ENCODE peak calls at places on chromosomes 7 and 10, in eight cellular contexts. D is WERI-Rb-1, C is fibroblast of the conjunctiva, P is NCI-H1105, J is HFF-Myc, O is HFFc6, U is ELR, N is mesothelial cell of epicardium. H is an unnamed sample.

GRCh38 chr10:100790761-100791208 is 45.4 kb downstream of the PAX2 start:
- DNase-seq in D (no peak), O (no peak), N (no peak), J (no peak), U (no peak), C (no peak), P (no peak), H (no peak)

GRCh38 chr10:51034769-51035168 is 39.5 kb upstream of the PRKG1 start:
- DNase-seq in C (no peak), J (no peak), O (no peak), D (no peak), N (no peak), P (no peak), U (no peak), H (no peak)

GRCh38 chr7:5333121-5334050 is 50.6 kb downstream of the SLC29A4 start:
- DNase-seq in N (no peak), C (no peak), O (no peak), P (no peak), D (no peak), J (no peak), U (no peak), H (no peak)

GRCh38 chr10:131553581-131553980 is 242.1 kb upstream of the TCERG1L start:
- DNase-seq in J (no peak), P (no peak), U (no peak), C (no peak), O (no peak), N (no peak), D (no peak), H (no peak)

GRCh38 chr10:2938869-2939268 is 128.5 kb upstream of the PFKP start:
- DNase-seq in D (no peak), J (no peak), C (no peak), P (no peak), N (no peak), O (peak), U (peak), H (peak)

GRCh38 chr7:47915066-47915976 is 32.9 kb downstream of the PKD1L1 start:
- DNase-seq in C (no peak), U (peak), J (peak), O (peak), D (no peak), N (no peak), P (no peak), H (no peak)

GRCh38 chr7:26531926-26532325 is 240.3 kb downstream of the SNX10 start:
- DNase-seq in U (no peak), P (no peak), C (no peak), D (no peak), J (no peak), N (no peak), O (no peak), H (no peak)

GRCh38 chr7:159083001-159083697 is 61.5 kb downstream of the VIPR2 start:
- DNase-seq in J (no peak), P (no peak), D (no peak), O (no peak), N (peak), U (no peak), C (no peak), H (no peak)

GRCh38 chr10:15871823-15872222 is 11.5 kb upstream of the MINDY3 start:
- DNase-seq in D (no peak), J (no peak), C (no peak), O (no peak), U (no peak), N (no peak), P (no peak), H (no peak)

GRCh38 chr7:42734568-42734967 is 177.3 kb downstream of the C7orf25 start:
- DNase-seq in J (no peak), P (no peak), N (no peak), O (no peak), U (peak), C (no peak), D (no peak), H (peak)

GRCh38 chr10:6486280-6486679 is 93.8 kb downstream of the PRKCQ start:
- DNase-seq in U (no peak), N (no peak), J (no peak), D (no peak), O (no peak), P (no peak), C (no peak), H (no peak)

H was measured in fibroblast of lung.